ENCODE peak calls at places on chromosomes 13 and 19, in four cellular contexts. O is transverse colon, A is PC-3, P is cardiac muscle cell. F is an unnamed sample.

GRCh38 chr13:66534561-66534960 is 695.6 kb downstream of the PCDH9 start:
- DNase-seq in O (no peak), A (no peak), P (no peak), F (no peak)

GRCh38 chr13:23140492-23140891 is 40.3 kb upstream of the SGCG start:
- DNase-seq in O (no peak), A (peak; percentile 71), P (no peak), F (no peak)

GRCh38 chr19:41641879-41642485 is 15.1 kb upstream of the CEACAM4 start:
- DNase-seq in O (peak; percentile 82), A (peak; percentile 71), P (peak; percentile 2), F (no peak)

GRCh38 chr19:4660181-4660791 is 9.9 kb downstream of the MYDGF start:
- DNase-seq in O (peak; percentile 33), A (peak; percentile 64), P (peak; percentile 41), F (no peak)

GRCh38 chr19:37999309-38000213 is 92.6 kb downstream of the SIPA1L3 start:
- DNase-seq in O (no peak), A (peak; percentile 96), P (no peak), F (peak; percentile 79)

GRCh38 chr13:105804561-105805190 is 730.8 kb downstream of the EFNB2 start:
- DNase-seq in O (no peak), A (peak; percentile 43), P (no peak), F (no peak)

GRCh38 chr13:95160112-95160906 is 140.9 kb downstream of the ABCC4 start:
- DNase-seq in O (no peak), A (peak; percentile 39), P (peak; percentile 5), F (no peak)

GRCh38 chr13:43411741-43412140 is 375.0 kb downstream of the ENOX1 start:
- DNase-seq in O (peak; percentile 19), A (no peak), P (no peak), F (no peak)

GRCh38 chr19:47658431-47659383 is 49.8 kb downstream of the BICRA start:
- DNase-seq in O (peak; percentile 65), A (no peak), P (no peak), F (no peak)

GRCh38 chr19:46659151-46660007 is 1.6 kb downstream of the DACT3 start:
- DNase-seq in O (peak; percentile 31), A (no peak), P (peak; percentile 91), F (peak; percentile 82)

GRCh38 chr19:40771101-40771539 is 4.2 kb upstream of the MIA start:
- DNase-seq in O (no peak), A (peak; percentile 39), P (no peak), F (no peak)

GRCh38 chr13:51865838-51866237 is 4.1 kb downstream of the CCDC70 start:
- DNase-seq in O (no peak), A (no peak), P (no peak), F (no peak)

GRCh38 chr13:109160887-109161669 is 531.7 kb downstream of the MYO16 start:
- DNase-seq in O (no peak), A (peak; percentile 44), P (no peak), F (no peak)

GRCh38 chr19:4976412-4977298 is 7.7 kb downstream of the KDM4B start:
- DNase-seq in O (peak; percentile 66), A (peak; percentile 89), P (no peak), F (peak; percentile 83)

GRCh38 chr13:60267498-60268202 is 103.9 kb upstream of the DIAPH3 start:
- DNase-seq in O (peak; percentile 13), A (no peak), P (peak; percentile 70), F (no peak)

GRCh38 chr13:23966221-23966690 is 69.0 kb upstream of the C1QTNF9B start:
- DNase-seq in O (no peak), A (no peak), P (no peak), F (no peak)

GRCh38 chr19:23777216-23777615 is 18.5 kb upstream of the ZNF681 start:
- DNase-seq in O (peak; percentile 31), A (no peak), P (no peak), F (no peak)

GRCh38 chr13:25686831-25687495 is 315.2 kb downstream of the ATP8A2 start:
- DNase-seq in O (no peak), A (no peak), P (no peak), F (no peak)

GRCh38 chr13:28370448-28370847 is 124.5 kb downstream of the FLT1 start:
- DNase-seq in O (no peak), A (no peak), P (no peak), F (no peak)

GRCh38 chr19:14519860-14520407 is 1.7 kb upstream of the DNAJB1 start:
- DNase-seq in O (no peak), A (peak; percentile 98), P (no peak), F (no peak)

GRCh38 chr19:8321760-8322637 is 703 bp downstream of the RPS28 start:
- DNase-seq in O (no peak), A (no peak), P (no peak), F (no peak)

GRCh38 chr13:98252931-98253470 is 75.9 kb upstream of the RNF113B start:
- DNase-seq in O (no peak), A (no peak), P (no peak), F (peak; percentile 4)

DNA sequence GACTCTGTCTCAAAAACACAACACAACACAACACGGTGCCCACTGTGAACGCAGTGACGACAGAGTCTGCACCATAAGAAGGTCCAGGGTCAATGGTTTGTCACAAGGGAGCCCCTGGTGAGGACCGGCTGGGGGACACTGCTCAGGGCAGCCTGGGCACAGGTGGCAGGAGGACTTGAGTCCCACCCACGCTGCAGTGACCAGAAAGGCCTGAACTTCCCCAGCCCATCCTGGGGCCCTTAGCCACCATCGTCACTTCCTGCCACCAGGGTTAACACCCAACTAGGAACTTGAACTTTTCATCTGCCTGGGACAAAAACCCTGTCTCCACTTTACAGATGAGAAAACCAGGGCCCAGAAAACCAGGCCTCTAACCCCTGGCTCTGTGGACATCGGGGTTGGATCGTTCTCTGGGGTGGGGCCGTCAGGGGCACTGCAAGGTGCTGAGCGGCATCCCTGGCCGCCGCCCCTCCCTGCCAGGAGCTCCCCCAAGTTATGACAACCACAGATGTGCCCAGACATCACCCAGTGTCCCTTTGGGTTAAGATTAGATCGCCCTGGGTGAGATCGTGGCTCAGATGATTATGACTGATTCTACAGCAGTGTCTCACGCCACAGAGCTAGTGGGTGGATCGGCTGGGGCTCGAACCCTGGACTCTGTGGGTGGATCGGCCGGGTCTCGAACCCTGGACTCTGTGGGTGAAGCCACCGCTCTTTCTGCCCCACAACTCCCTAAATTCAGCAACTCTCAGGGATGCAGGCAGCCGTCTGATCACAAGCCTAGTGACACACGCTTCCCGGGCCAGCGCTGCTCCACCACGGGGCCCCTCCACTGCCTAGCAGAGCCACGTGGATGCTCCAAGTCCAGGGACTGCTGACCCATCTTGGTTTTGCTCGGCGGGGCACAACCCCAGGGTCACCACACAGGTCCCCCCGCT is 14.0 kb downstream of the MOB3A start:
- DNase-seq in O (peak; percentile 64), A (no peak), P (no peak), F (no peak)
- H3K4me3 ChIP-seq in O (peak overlapping the region; percentile 42), A (no peak overlapping the region), P (no peak overlapping the region), F (no peak overlapping the region)

GRCh38 chr13:49307365-49307764 is 59.6 kb downstream of the CDADC1 start:
- DNase-seq in O (no peak), A (no peak), P (no peak), F (no peak)
- H3K27ac ChIP-seq in O (peak overlapping the region; percentile 81), A (no peak overlapping the region), P (no peak overlapping the region), F (peak overlapping the region; percentile 91)

DNA sequence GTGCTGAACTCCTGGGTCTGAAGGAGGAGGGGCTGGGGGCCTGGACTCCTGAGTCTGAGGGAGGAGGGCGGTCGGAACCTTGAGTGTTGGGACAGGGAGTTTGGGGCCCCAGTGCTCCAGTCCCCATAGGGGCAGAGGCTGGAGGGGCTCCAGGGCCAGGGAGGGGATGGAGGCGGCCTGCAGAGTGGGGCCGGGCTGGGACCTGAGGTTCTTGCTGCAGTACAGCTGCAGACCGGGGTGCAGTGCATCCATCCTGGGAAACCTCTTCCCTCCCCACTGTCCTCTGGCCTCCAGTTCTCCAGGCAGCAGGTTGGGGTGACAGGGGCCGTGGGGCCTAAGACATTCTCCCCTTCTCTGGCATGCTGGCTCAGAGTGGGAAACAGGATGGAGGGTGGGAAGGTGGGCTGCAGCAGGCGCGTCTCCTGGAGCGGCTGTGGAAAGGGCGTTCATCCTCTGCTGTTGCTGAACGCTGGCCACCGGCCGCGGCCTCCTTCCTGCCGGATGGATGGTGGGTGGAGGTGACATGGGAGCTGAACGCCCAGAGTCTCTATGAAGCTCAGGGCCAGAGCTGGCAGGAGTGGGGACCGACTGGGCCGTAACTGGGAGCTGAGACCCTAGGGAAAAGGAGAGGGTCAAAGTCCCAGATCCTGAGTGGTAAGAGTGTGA is 1.6 kb downstream of the BRSK1 start:
- DNase-seq in O (no peak), A (no peak), P (no peak), F (no peak)
- H3K4me3 ChIP-seq in O (peak overlapping the region; percentile 58), A (no peak overlapping the region), P (peak overlapping the region; percentile 98), F (peak overlapping the region; percentile 76)

DNA sequence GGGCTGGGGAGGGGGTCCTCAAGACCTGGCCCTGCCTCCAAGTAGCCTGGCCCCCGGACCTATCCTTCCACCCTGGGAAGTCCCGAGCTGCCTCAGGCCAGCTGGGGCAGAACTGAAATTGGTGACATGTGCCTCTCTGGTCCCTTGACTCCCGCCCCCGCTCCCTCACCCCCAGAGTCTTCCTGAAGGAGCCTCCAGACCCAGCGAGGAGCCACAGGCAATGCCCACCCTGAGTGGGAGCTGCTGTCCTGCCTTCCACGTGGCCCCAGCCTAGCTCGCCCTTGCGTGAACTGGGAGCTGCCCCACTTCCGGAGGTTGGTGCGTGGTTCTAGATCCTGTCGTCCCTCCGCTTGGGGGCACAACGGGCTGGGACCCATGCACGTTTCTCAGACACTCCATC is 34.6 kb downstream of the CEBPA start:
- DNase-seq in O (no peak), A (no peak), P (no peak), F (no peak)
- H3K27ac ChIP-seq in O (no peak overlapping the region), A (no peak overlapping the region), P (no peak overlapping the region), F (no peak overlapping the region)

DNA sequence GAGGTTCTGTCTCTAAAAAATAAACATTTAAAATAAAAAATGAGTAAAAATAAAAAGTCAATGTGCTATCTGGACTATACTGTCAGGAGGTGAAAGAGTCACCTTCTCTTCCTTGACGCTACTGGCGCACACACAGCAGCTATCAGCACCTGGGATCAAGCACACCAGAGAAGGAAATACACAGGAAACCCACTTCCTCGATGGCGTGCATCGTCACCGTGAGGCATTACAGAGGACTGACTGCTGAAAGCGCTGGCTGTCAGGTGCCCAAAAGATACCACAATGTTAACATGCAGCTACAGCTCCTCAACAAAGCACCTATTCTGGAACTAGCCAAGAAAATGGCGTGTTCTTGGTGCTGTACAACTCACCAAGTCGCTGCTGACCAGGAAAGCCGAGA is 6.1 kb downstream of the SLC35E1 start:
- DNase-seq in O (peak; percentile 51), A (no peak), P (no peak), F (no peak)
- H3K4me3 ChIP-seq in O (no peak overlapping the region), A (no peak overlapping the region), P (no peak overlapping the region), F (no peak overlapping the region)

DNA sequence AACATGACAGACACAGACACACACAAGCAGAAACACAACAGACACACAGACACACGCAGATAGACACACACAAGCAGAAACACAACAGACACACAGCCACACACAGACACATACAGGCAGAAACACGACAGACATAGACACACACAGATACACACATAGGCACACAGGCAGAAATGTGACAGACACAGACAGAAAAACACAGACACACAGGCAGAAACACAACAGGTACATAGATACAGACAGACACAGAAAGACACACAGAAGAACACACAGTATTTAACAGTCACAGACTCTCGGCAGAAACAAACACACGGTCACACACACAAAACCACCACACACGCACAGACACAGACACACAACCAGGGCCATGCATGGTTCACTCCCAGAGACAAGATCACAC is 905 bp downstream of the TBXA2R start:
- DNase-seq in O (no peak), A (no peak), P (no peak), F (no peak)
- H3K27ac ChIP-seq in O (peak overlapping the region; percentile 69), A (no peak overlapping the region), P (no peak overlapping the region), F (peak overlapping the region; percentile 92)

DNA sequence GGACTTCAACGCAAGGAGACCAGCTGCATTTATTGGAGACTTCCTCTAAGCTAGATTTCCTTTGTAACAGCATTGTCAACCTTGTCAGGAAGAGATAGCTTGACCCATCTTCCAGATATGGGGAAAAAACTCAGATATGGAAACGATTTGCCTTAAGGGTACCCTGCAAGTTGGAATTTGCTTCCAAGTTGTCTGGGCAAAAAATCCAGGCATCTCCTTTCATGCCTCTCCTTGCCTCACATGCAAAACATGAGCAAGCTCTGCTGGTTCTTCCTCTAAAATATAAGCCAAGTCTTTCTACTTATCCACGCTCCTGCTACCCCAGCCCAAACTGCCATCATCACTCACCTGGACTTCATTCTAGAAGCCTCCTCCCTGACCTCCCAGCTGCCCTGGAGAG is 6.4 kb upstream of the DNMT1 start:
- DNase-seq in O (no peak), A (no peak), P (no peak), F (no peak)
- H3K4me3 ChIP-seq in O (no peak overlapping the region), A (no peak overlapping the region), P (no peak overlapping the region), F (no peak overlapping the region)

F was measured in coronary artery.